ENCODE peak calls at places on chromosomes 12 and 14, in six cellular contexts. One of them, this sample, is unnamed.

GRCh38 chr14:104550849-104551728 is 28.5 kb upstream of the C14orf180 start:
- DNase-seq in RWPE1: no peak
- DNase-seq in NCI-H2029 treated with DMSO at 0.1 percent for 48 hours: no peak
- DNase-seq in fibroblast of lung: no peak
- DNase-seq in CD4-positive, alpha-beta T cell: no peak
- DNase-seq in upper lobe of right lung: peak
- DNase-seq in this sample: no peak

GRCh38 chr14:63986789-63987533 is 134.2 kb downstream of the SYNE2 start:
- DNase-seq in RWPE1: peak
- DNase-seq in NCI-H2029 treated with DMSO at 0.1 percent for 48 hours: no peak
- DNase-seq in fibroblast of lung: peak
- DNase-seq in CD4-positive, alpha-beta T cell: no peak
- DNase-seq in upper lobe of right lung: no peak
- DNase-seq in this sample: no peak

GRCh38 chr14:40129162-40129561 is 696.9 kb upstream of the FBXO33 start:
- DNase-seq in RWPE1: no peak
- DNase-seq in NCI-H2029 treated with DMSO at 0.1 percent for 48 hours: no peak
- DNase-seq in fibroblast of lung: no peak
- DNase-seq in CD4-positive, alpha-beta T cell: no peak
- DNase-seq in upper lobe of right lung: no peak
- DNase-seq in this sample: no peak

GRCh38 chr12:49489720-49490119 is 49.1 kb upstream of the KCNH3 start:
- DNase-seq in RWPE1: peak
- DNase-seq in NCI-H2029 treated with DMSO at 0.1 percent for 48 hours: no peak
- DNase-seq in fibroblast of lung: peak
- DNase-seq in CD4-positive, alpha-beta T cell: no peak
- DNase-seq in upper lobe of right lung: no peak
- DNase-seq in this sample: no peak

GRCh38 chr12:114400925-114401324 is 5.0 kb downstream of the TBX5 start:
- DNase-seq in RWPE1: no peak
- DNase-seq in NCI-H2029 treated with DMSO at 0.1 percent for 48 hours: no peak
- DNase-seq in fibroblast of lung: no peak
- DNase-seq in CD4-positive, alpha-beta T cell: no peak
- DNase-seq in upper lobe of right lung: no peak
- DNase-seq in this sample: no peak

GRCh38 chr12:4238577-4238976 is 35.0 kb upstream of the CCND2 start:
- DNase-seq in RWPE1: no peak
- DNase-seq in NCI-H2029 treated with DMSO at 0.1 percent for 48 hours: no peak
- DNase-seq in fibroblast of lung: no peak
- DNase-seq in CD4-positive, alpha-beta T cell: no peak
- DNase-seq in upper lobe of right lung: no peak
- DNase-seq in this sample: no peak

GRCh38 chr12:98211914-98212695 is 303.3 kb upstream of the TMPO start:
- DNase-seq in RWPE1: no peak
- DNase-seq in NCI-H2029 treated with DMSO at 0.1 percent for 48 hours: no peak
- DNase-seq in fibroblast of lung: peak
- DNase-seq in CD4-positive, alpha-beta T cell: no peak
- DNase-seq in upper lobe of right lung: no peak
- DNase-seq in this sample: no peak

GRCh38 chr12:48744251-48745008 is 27.9 kb upstream of the CCNT1 start:
- DNase-seq in RWPE1: no peak
- DNase-seq in NCI-H2029 treated with DMSO at 0.1 percent for 48 hours: peak
- DNase-seq in fibroblast of lung: no peak
- DNase-seq in CD4-positive, alpha-beta T cell: no peak
- DNase-seq in upper lobe of right lung: no peak
- DNase-seq in this sample: no peak

GRCh38 chr12:89352242-89352491 is 134 bp downstream of the DUSP6 start:
- DNase-seq in RWPE1: no peak
- DNase-seq in NCI-H2029 treated with DMSO at 0.1 percent for 48 hours: no peak
- DNase-seq in fibroblast of lung: no peak
- DNase-seq in CD4-positive, alpha-beta T cell: no peak
- DNase-seq in upper lobe of right lung: no peak
- DNase-seq in this sample: no peak